ENCODE peak calls at places on chromosomes 5 and 9, in five cellular contexts. One of them, this sample, is unnamed. For H3K4me1, the result is how much of the 10 kb centered on the place peaks cover.

GRCh38 chr5:123645024-123645603 is 133.1 kb downstream of the CSNK1G3 start:
- DNase-seq in colonic mucosa: no peak
- DNase-seq in testis: no peak
- DNase-seq in PC-3: no peak
- DNase-seq in CD8-positive, alpha-beta T cell: no peak
- DNase-seq in this sample: no peak

GRCh38 chr5:51387854-51388320 is 4.6 kb downstream of the ISL1 start:
- DNase-seq in colonic mucosa: no peak
- DNase-seq in PC-3: no peak
- DNase-seq in CD8-positive, alpha-beta T cell: no peak
- DNase-seq in testis: no peak
- DNase-seq in this sample: no peak

GRCh38 chr5:109656829-109657228 is 32.9 kb upstream of the MAN2A1 start:
- DNase-seq in colonic mucosa: peak
- DNase-seq in testis: peak
- DNase-seq in CD8-positive, alpha-beta T cell: peak
- DNase-seq in PC-3: peak
- DNase-seq in this sample: peak

GRCh38 chr9:3181049-3181953 is 337.4 kb upstream of the PUM3 start:
- DNase-seq in CD8-positive, alpha-beta T cell: no peak
- DNase-seq in testis: peak
- DNase-seq in colonic mucosa: peak
- DNase-seq in PC-3: peak
- DNase-seq in this sample: no peak

GRCh38 chr9:27888661-27889295 is 315.5 kb upstream of the C9orf72 start:
- DNase-seq in testis: peak
- DNase-seq in colonic mucosa: peak
- DNase-seq in PC-3: peak
- DNase-seq in CD8-positive, alpha-beta T cell: peak
- DNase-seq in this sample: no peak

GRCh38 chr9:91817493-91818225 is 132.4 kb downstream of the ROR2 start:
- DNase-seq in colonic mucosa: no peak
- DNase-seq in CD8-positive, alpha-beta T cell: no peak
- DNase-seq in PC-3: no peak
- DNase-seq in testis: no peak
- DNase-seq in this sample: no peak

GRCh38 chr9:97561501-97561900 is 60.0 kb downstream of the TMOD1 start:
- DNase-seq in CD8-positive, alpha-beta T cell: no peak
- DNase-seq in colonic mucosa: no peak
- DNase-seq in testis: no peak
- DNase-seq in PC-3: no peak
- DNase-seq in this sample: no peak

GRCh38 chr5:1277331-1277730 is 17.5 kb downstream of the TERT start:
- DNase-seq in testis: no peak
- DNase-seq in colonic mucosa: no peak
- DNase-seq in CD8-positive, alpha-beta T cell: no peak
- DNase-seq in PC-3: no peak
- DNase-seq in this sample: no peak

GRCh38 chr9:8856686-8857329 is 1057.2 kb upstream of the DMAC1 start:
- DNase-seq in PC-3: no peak
- DNase-seq in CD8-positive, alpha-beta T cell: no peak
- DNase-seq in testis: no peak
- DNase-seq in colonic mucosa: no peak
- DNase-seq in this sample: no peak

GRCh38 chr5:123554601-123555000 is 42.6 kb downstream of the CSNK1G3 start:
- DNase-seq in testis: no peak
- DNase-seq in CD8-positive, alpha-beta T cell: no peak
- DNase-seq in colonic mucosa: no peak
- DNase-seq in PC-3: no peak
- DNase-seq in this sample: no peak

GRCh38 chr5:107651326-107651725 is 19.4 kb downstream of the EFNA5 start:
- DNase-seq in CD8-positive, alpha-beta T cell: no peak
- DNase-seq in PC-3: no peak
- DNase-seq in colonic mucosa: no peak
- DNase-seq in testis: no peak
- DNase-seq in this sample: no peak

GRCh38 chr5:154166901-154167791 is 23.4 kb upstream of the GALNT10 start:
- DNase-seq in testis: no peak
- DNase-seq in CD8-positive, alpha-beta T cell: no peak
- DNase-seq in PC-3: peak
- DNase-seq in colonic mucosa: no peak
- DNase-seq in this sample: no peak

GRCh38 chr9:85178486-85178885 is 509.0 kb downstream of the NTRK2 start:
- DNase-seq in PC-3: no peak
- DNase-seq in testis: no peak
- DNase-seq in CD8-positive, alpha-beta T cell: no peak
- DNase-seq in colonic mucosa: no peak
- DNase-seq in this sample: no peak

GRCh38 chr9:33439731-33440130 is 7.7 kb downstream of the AQP3 start:
- DNase-seq in colonic mucosa: no peak
- DNase-seq in PC-3: peak
- DNase-seq in CD8-positive, alpha-beta T cell: no peak
- DNase-seq in testis: no peak
- DNase-seq in this sample: no peak

GRCh38 chr9:115746496-115746895 is 407.1 kb upstream of the PAPPA start:
- DNase-seq in testis: no peak
- DNase-seq in PC-3: no peak
- DNase-seq in colonic mucosa: no peak
- DNase-seq in CD8-positive, alpha-beta T cell: no peak
- DNase-seq in this sample: no peak

GRCh38 chr5:169861433-169861832 is 118.9 kb downstream of the INSYN2B start:
- DNase-seq in PC-3: no peak
- DNase-seq in CD8-positive, alpha-beta T cell: no peak
- DNase-seq in colonic mucosa: no peak
- DNase-seq in testis: no peak
- DNase-seq in this sample: no peak

GRCh38 chr5:93236807-93237421 is 344.1 kb downstream of the NR2F1-AS1 start:
- DNase-seq in PC-3: peak
- DNase-seq in testis: no peak
- DNase-seq in CD8-positive, alpha-beta T cell: no peak
- DNase-seq in colonic mucosa: no peak
- DNase-seq in this sample: no peak

GRCh38 chr5:73823508-73823925 is 197.5 kb downstream of the ARHGEF28 start:
- DNase-seq in testis: no peak
- DNase-seq in PC-3: peak
- DNase-seq in CD8-positive, alpha-beta T cell: no peak
- DNase-seq in colonic mucosa: no peak
- DNase-seq in this sample: no peak

GRCh38 chr9:137411260-137411659 is 11.7 kb downstream of the EXD3 start:
- DNase-seq in testis: no peak
- DNase-seq in PC-3: no peak
- DNase-seq in CD8-positive, alpha-beta T cell: no peak
- DNase-seq in colonic mucosa: no peak
- DNase-seq in this sample: no peak

GRCh38 chr5:13478831-13479465 is 465.5 kb downstream of the DNAH5 start:
- DNase-seq in colonic mucosa: no peak
- DNase-seq in PC-3: peak
- DNase-seq in CD8-positive, alpha-beta T cell: no peak
- DNase-seq in testis: peak
- DNase-seq in this sample: no peak

GRCh38 chr9:92655366-92655765 is 14.6 kb downstream of the IPPK start:
- DNase-seq in PC-3: no peak
- DNase-seq in colonic mucosa: no peak
- DNase-seq in testis: no peak
- DNase-seq in CD8-positive, alpha-beta T cell: no peak
- DNase-seq in this sample: no peak

GRCh38 chr9:27422435-27422834 is 101.7 kb upstream of the IFNK start:
- DNase-seq in colonic mucosa: no peak
- DNase-seq in CD8-positive, alpha-beta T cell: no peak
- DNase-seq in PC-3: no peak
- DNase-seq in testis: no peak
- DNase-seq in this sample: no peak

GRCh38 chr9:133742849-133743444 is 4.8 kb upstream of the SARDH start:
- DNase-seq in testis: peak
- DNase-seq in PC-3: peak
- DNase-seq in CD8-positive, alpha-beta T cell: peak
- DNase-seq in colonic mucosa: peak
- DNase-seq in this sample: peak

GRCh38 chr9:114386886-114387677 is 700 bp downstream of the AKNA start:
- DNase-seq in CD8-positive, alpha-beta T cell: peak
- DNase-seq in colonic mucosa: peak
- DNase-seq in PC-3: no peak
- DNase-seq in testis: no peak
- DNase-seq in this sample: peak

GRCh38 chr5:137488516-137488915 is 10.6 kb downstream of the SPOCK1 start:
- DNase-seq in testis: no peak
- DNase-seq in colonic mucosa: no peak
- DNase-seq in CD8-positive, alpha-beta T cell: no peak
- DNase-seq in PC-3: no peak
- DNase-seq in this sample: no peak

GRCh38 chr5:180860273-180860886 is 696 bp downstream of the ZFP62 start:
- DNase-seq in testis: no peak
- DNase-seq in PC-3: peak
- DNase-seq in CD8-positive, alpha-beta T cell: peak
- DNase-seq in colonic mucosa: peak
- DNase-seq in this sample: no peak

GRCh38 chr5:39231705-39232525 is 12.6 kb upstream of the FYB1 start:
- DNase-seq in testis: no peak
- DNase-seq in PC-3: peak
- DNase-seq in CD8-positive, alpha-beta T cell: no peak
- DNase-seq in colonic mucosa: no peak
- DNase-seq in this sample: no peak

GRCh38 chr9:97689401-97689800 is 7.7 kb downstream of the XPA start:
- DNase-seq in colonic mucosa: no peak
- DNase-seq in CD8-positive, alpha-beta T cell: no peak
- DNase-seq in PC-3: peak
- DNase-seq in testis: no peak
- DNase-seq in this sample: no peak

GRCh38 chr5:160486573-160486972 is 64.9 kb downstream of the PTTG1 start:
- DNase-seq in CD8-positive, alpha-beta T cell: peak
- DNase-seq in PC-3: no peak
- DNase-seq in testis: no peak
- DNase-seq in colonic mucosa: no peak
- DNase-seq in this sample: no peak

GRCh38 chr5:68028131-68028727 is 187.3 kb upstream of the PIK3R1 start:
- DNase-seq in colonic mucosa: no peak
- DNase-seq in CD8-positive, alpha-beta T cell: no peak
- DNase-seq in testis: no peak
- DNase-seq in PC-3: no peak
- DNase-seq in this sample: no peak

GRCh38 chr5:169280696-169281095 is 20.2 kb downstream of the SLIT3 start:
- DNase-seq in PC-3: no peak
- DNase-seq in CD8-positive, alpha-beta T cell: no peak
- DNase-seq in testis: no peak
- DNase-seq in colonic mucosa: no peak
- DNase-seq in this sample: no peak

GRCh38 chr5:132327278-132327959 is 33.2 kb downstream of the SLC22A4 start:
- DNase-seq in colonic mucosa: no peak
- DNase-seq in testis: no peak
- DNase-seq in CD8-positive, alpha-beta T cell: no peak
- DNase-seq in PC-3: no peak
- DNase-seq in this sample: no peak

GRCh38 chr5:168413062-168413461 is 73.2 kb upstream of the RARS1 start:
- DNase-seq in colonic mucosa: no peak
- DNase-seq in PC-3: peak
- DNase-seq in CD8-positive, alpha-beta T cell: no peak
- DNase-seq in testis: no peak
- DNase-seq in this sample: no peak

GRCh38 chr9:136341769-136342168 is 14.4 kb downstream of the GPSM1 start:
- DNase-seq in testis: no peak
- DNase-seq in PC-3: no peak
- DNase-seq in CD8-positive, alpha-beta T cell: no peak
- DNase-seq in colonic mucosa: no peak
- DNase-seq in this sample: no peak

GRCh38 chr9:128946945-128947422 is 419 bp downstream of the DOLK start:
- DNase-seq in colonic mucosa: no peak
- DNase-seq in PC-3: peak
- DNase-seq in testis: peak
- DNase-seq in CD8-positive, alpha-beta T cell: peak
- DNase-seq in this sample: peak

GRCh38 chr5:169429044-169429443 is 128.1 kb upstream of the SLIT3 start:
- DNase-seq in PC-3: no peak
- DNase-seq in CD8-positive, alpha-beta T cell: no peak
- DNase-seq in testis: no peak
- DNase-seq in colonic mucosa: no peak
- DNase-seq in this sample: no peak

GRCh38 chr5:142811840-142812557 is 41.8 kb downstream of the ARHGAP26 start:
- DNase-seq in colonic mucosa: no peak
- DNase-seq in PC-3: peak
- DNase-seq in testis: no peak
- DNase-seq in CD8-positive, alpha-beta T cell: no peak
- DNase-seq in this sample: no peak
- H3K4me1 ChIP-seq in colonic mucosa: under half
- H3K4me1 ChIP-seq in PC-3: under half
- H3K4me1 ChIP-seq in testis: half or more
- H3K4me1 ChIP-seq in CD8-positive, alpha-beta T cell: under half
- H3K4me1 ChIP-seq in this sample: half or more

DNA sequence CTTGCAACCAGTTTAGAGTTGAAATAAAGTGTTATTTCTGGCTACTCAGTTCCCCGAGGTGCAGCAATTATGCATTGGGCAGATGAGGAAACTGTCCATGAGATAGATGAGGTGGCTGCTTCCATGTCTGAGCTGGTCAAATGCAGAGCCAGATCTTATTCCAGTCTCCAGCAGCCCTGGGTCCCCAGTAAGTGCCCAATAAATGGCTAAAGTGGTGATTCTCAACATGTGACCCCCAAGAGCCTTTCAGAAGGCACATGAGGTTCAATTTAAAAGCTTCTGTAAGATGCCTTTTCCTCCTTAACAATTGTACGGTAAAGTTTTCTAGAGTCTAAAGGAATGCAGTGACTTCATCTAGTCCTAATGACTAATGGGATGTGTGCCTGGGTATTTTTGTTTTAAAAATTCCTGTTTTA is 17.5 kb downstream of the ATOX1 start:
- DNase-seq in PC-3: peak
- DNase-seq in CD8-positive, alpha-beta T cell: no peak
- DNase-seq in colonic mucosa: no peak
- DNase-seq in testis: no peak
- DNase-seq in this sample: no peak
- H3K4me3 ChIP-seq in PC-3: no peak
- H3K4me3 ChIP-seq in CD8-positive, alpha-beta T cell: no peak
- H3K4me3 ChIP-seq in colonic mucosa: no peak
- H3K4me3 ChIP-seq in testis: no peak
- H3K4me3 ChIP-seq in this sample: no peak

GRCh38 chr5:143244990-143245389 is 158.5 kb downstream of the NR3C1 start:
- DNase-seq in PC-3: peak
- DNase-seq in CD8-positive, alpha-beta T cell: no peak
- DNase-seq in testis: no peak
- DNase-seq in colonic mucosa: no peak
- DNase-seq in this sample: no peak
- H3K4me1 ChIP-seq in PC-3: half or more
- H3K4me1 ChIP-seq in CD8-positive, alpha-beta T cell: under half
- H3K4me1 ChIP-seq in testis: under half
- H3K4me1 ChIP-seq in colonic mucosa: under half
- H3K4me1 ChIP-seq in this sample: half or more

GRCh38 chr9:131273146-131273545 is 3.2 kb downstream of the FAM78A start:
- DNase-seq in PC-3: no peak
- DNase-seq in colonic mucosa: no peak
- DNase-seq in CD8-positive, alpha-beta T cell: peak
- DNase-seq in testis: peak
- DNase-seq in this sample: no peak
- H3K4me3 ChIP-seq in PC-3: no peak
- H3K4me3 ChIP-seq in colonic mucosa: peak
- H3K4me3 ChIP-seq in CD8-positive, alpha-beta T cell: peak
- H3K4me3 ChIP-seq in testis: no peak
- H3K4me3 ChIP-seq in this sample: peak